ENCODE peak calls at places on chromosomes 1 and 21, in seven cellular contexts. One of them, this sample, is unnamed.

GRCh38 chr1:44553127-44553758 is 121.0 kb downstream of the TMEM53 start:
- DNase-seq in NCI-H1694: no peak
- DNase-seq in neuronal stem cell: no peak
- DNase-seq in AG20443: no peak
- DNase-seq in anterior cingulate cortex: no peak
- DNase-seq in mucosa of gallbladder: no peak
- DNase-seq in breast epithelium: no peak
- DNase-seq in this sample: no peak

GRCh38 chr1:78277253-78277652 is 213.5 kb upstream of the PTGFR start:
- DNase-seq in NCI-H1694: no peak
- DNase-seq in neuronal stem cell: no peak
- DNase-seq in AG20443: peak; percentile 73
- DNase-seq in anterior cingulate cortex: no peak
- DNase-seq in mucosa of gallbladder: no peak
- DNase-seq in breast epithelium: no peak
- DNase-seq in this sample: no peak

GRCh38 chr1:218674280-218674773 is 329.2 kb downstream of the TGFB2 start:
- DNase-seq in NCI-H1694: no peak
- DNase-seq in neuronal stem cell: peak; percentile 68
- DNase-seq in AG20443: peak; percentile 65
- DNase-seq in anterior cingulate cortex: no peak
- DNase-seq in mucosa of gallbladder: peak; percentile 14
- DNase-seq in breast epithelium: no peak
- DNase-seq in this sample: peak; percentile 15

GRCh38 chr1:90879281-90879680 is 142.6 kb downstream of the ZNF644 start:
- DNase-seq in NCI-H1694: no peak
- DNase-seq in neuronal stem cell: no peak
- DNase-seq in AG20443: no peak
- DNase-seq in anterior cingulate cortex: no peak
- DNase-seq in mucosa of gallbladder: no peak
- DNase-seq in breast epithelium: no peak
- DNase-seq in this sample: no peak

GRCh38 chr1:60151311-60151710 is 77.7 kb upstream of the C1orf87 start:
- DNase-seq in NCI-H1694: no peak
- DNase-seq in neuronal stem cell: no peak
- DNase-seq in AG20443: no peak
- DNase-seq in anterior cingulate cortex: no peak
- DNase-seq in mucosa of gallbladder: no peak
- DNase-seq in breast epithelium: no peak
- DNase-seq in this sample: no peak

GRCh38 chr1:235935506-235936224 is 69.0 kb upstream of the LYST start:
- DNase-seq in NCI-H1694: no peak
- DNase-seq in neuronal stem cell: no peak
- DNase-seq in AG20443: no peak
- DNase-seq in anterior cingulate cortex: no peak
- DNase-seq in mucosa of gallbladder: no peak
- DNase-seq in breast epithelium: peak; percentile 52
- DNase-seq in this sample: no peak

GRCh38 chr1:147676306-147677085 is 6.2 kb upstream of the ACP6 start:
- DNase-seq in NCI-H1694: no peak
- DNase-seq in neuronal stem cell: no peak
- DNase-seq in AG20443: peak; percentile 49
- DNase-seq in anterior cingulate cortex: no peak
- DNase-seq in mucosa of gallbladder: no peak
- DNase-seq in breast epithelium: no peak
- DNase-seq in this sample: no peak

GRCh38 chr1:170857955-170858354 is 77.4 kb upstream of the MROH9 start:
- DNase-seq in NCI-H1694: no peak
- DNase-seq in neuronal stem cell: peak; percentile 24
- DNase-seq in AG20443: no peak
- DNase-seq in anterior cingulate cortex: no peak
- DNase-seq in mucosa of gallbladder: no peak
- DNase-seq in breast epithelium: no peak
- DNase-seq in this sample: no peak

GRCh38 chr1:88302843-88303486 is 381.1 kb upstream of the PKN2 start:
- DNase-seq in NCI-H1694: peak; percentile 12
- DNase-seq in neuronal stem cell: no peak
- DNase-seq in AG20443: peak; percentile 51
- DNase-seq in anterior cingulate cortex: no peak
- DNase-seq in mucosa of gallbladder: peak; percentile 13
- DNase-seq in breast epithelium: no peak
- DNase-seq in this sample: peak; percentile 8

GRCh38 chr1:76075877-76076276 is 1.3 kb downstream of the ST6GALNAC3 start:
- DNase-seq in NCI-H1694: no peak
- DNase-seq in neuronal stem cell: no peak
- DNase-seq in AG20443: no peak
- DNase-seq in anterior cingulate cortex: no peak
- DNase-seq in mucosa of gallbladder: no peak
- DNase-seq in breast epithelium: no peak
- DNase-seq in this sample: no peak

GRCh38 chr1:221888218-221888617 is 146.3 kb upstream of the DUSP10 start:
- DNase-seq in NCI-H1694: no peak
- DNase-seq in neuronal stem cell: no peak
- DNase-seq in AG20443: no peak
- DNase-seq in anterior cingulate cortex: no peak
- DNase-seq in mucosa of gallbladder: no peak
- DNase-seq in breast epithelium: no peak
- DNase-seq in this sample: no peak

GRCh38 chr1:85444381-85444780 is 20.6 kb downstream of the DDAH1 start:
- DNase-seq in NCI-H1694: no peak
- DNase-seq in neuronal stem cell: no peak
- DNase-seq in AG20443: no peak
- DNase-seq in anterior cingulate cortex: no peak
- DNase-seq in mucosa of gallbladder: no peak
- DNase-seq in breast epithelium: no peak
- DNase-seq in this sample: no peak

GRCh38 chr21:38223893-38224540 is 32.8 kb upstream of the KCNJ15 start:
- DNase-seq in NCI-H1694: no peak
- DNase-seq in neuronal stem cell: peak; percentile 49
- DNase-seq in AG20443: no peak
- DNase-seq in anterior cingulate cortex: no peak
- DNase-seq in mucosa of gallbladder: no peak
- DNase-seq in breast epithelium: no peak
- DNase-seq in this sample: peak; percentile 20

GRCh38 chr21:38220270-38220737 is 36.5 kb upstream of the KCNJ15 start:
- DNase-seq in NCI-H1694: no peak
- DNase-seq in neuronal stem cell: no peak
- DNase-seq in AG20443: no peak
- DNase-seq in anterior cingulate cortex: no peak
- DNase-seq in mucosa of gallbladder: no peak
- DNase-seq in breast epithelium: no peak
- DNase-seq in this sample: no peak

GRCh38 chr1:1435094-1435903 is at the start of gene VWA1:
- DNase-seq in NCI-H1694: no peak
- DNase-seq in neuronal stem cell: no peak
- DNase-seq in AG20443: peak; percentile 97
- DNase-seq in anterior cingulate cortex: peak; percentile 70
- DNase-seq in mucosa of gallbladder: peak; percentile 65
- DNase-seq in breast epithelium: no peak
- DNase-seq in this sample: peak; percentile 85

GRCh38 chr1:30412241-30413110 is 310.9 kb downstream of the MATN1 start:
- DNase-seq in NCI-H1694: no peak
- DNase-seq in neuronal stem cell: no peak
- DNase-seq in AG20443: peak; percentile 49
- DNase-seq in anterior cingulate cortex: no peak
- DNase-seq in mucosa of gallbladder: no peak
- DNase-seq in breast epithelium: no peak
- DNase-seq in this sample: no peak

GRCh38 chr1:9653195-9653782 is 1.8 kb downstream of the PIK3CD start:
- DNase-seq in NCI-H1694: no peak
- DNase-seq in neuronal stem cell: no peak
- DNase-seq in AG20443: no peak
- DNase-seq in anterior cingulate cortex: no peak
- DNase-seq in mucosa of gallbladder: no peak
- DNase-seq in breast epithelium: no peak
- DNase-seq in this sample: no peak

GRCh38 chr21:35297665-35298064 is 248.6 kb upstream of the RUNX1 start:
- DNase-seq in NCI-H1694: no peak
- DNase-seq in neuronal stem cell: no peak
- DNase-seq in AG20443: no peak
- DNase-seq in anterior cingulate cortex: no peak
- DNase-seq in mucosa of gallbladder: no peak
- DNase-seq in breast epithelium: no peak
- DNase-seq in this sample: no peak

GRCh38 chr21:18041012-18041411 is 203.6 kb upstream of the CHODL start:
- DNase-seq in NCI-H1694: peak; percentile 66
- DNase-seq in neuronal stem cell: no peak
- DNase-seq in AG20443: no peak
- DNase-seq in anterior cingulate cortex: no peak
- DNase-seq in mucosa of gallbladder: no peak
- DNase-seq in breast epithelium: no peak
- DNase-seq in this sample: peak; percentile 7

GRCh38 chr1:58814251-58815068 is 30.6 kb upstream of the JUN start:
- DNase-seq in NCI-H1694: no peak
- DNase-seq in neuronal stem cell: peak; percentile 24
- DNase-seq in AG20443: no peak
- DNase-seq in anterior cingulate cortex: peak; percentile 3
- DNase-seq in mucosa of gallbladder: peak; percentile 65
- DNase-seq in breast epithelium: peak; percentile 59
- DNase-seq in this sample: peak; percentile 49

GRCh38 chr1:33183306-33183705 is 1.5 kb upstream of the TRIM62 start:
- DNase-seq in NCI-H1694: no peak
- DNase-seq in neuronal stem cell: no peak
- DNase-seq in AG20443: no peak
- DNase-seq in anterior cingulate cortex: no peak
- DNase-seq in mucosa of gallbladder: no peak
- DNase-seq in breast epithelium: peak; percentile 10
- DNase-seq in this sample: no peak

GRCh38 chr1:186002426-186002825 is 268.2 kb downstream of the HMCN1 start:
- DNase-seq in NCI-H1694: no peak
- DNase-seq in neuronal stem cell: no peak
- DNase-seq in AG20443: no peak
- DNase-seq in anterior cingulate cortex: no peak
- DNase-seq in mucosa of gallbladder: no peak
- DNase-seq in breast epithelium: no peak
- DNase-seq in this sample: no peak

GRCh38 chr1:67429011-67429527 is 1.1 kb downstream of the SERBP1 start:
- DNase-seq in NCI-H1694: no peak
- DNase-seq in neuronal stem cell: no peak
- DNase-seq in AG20443: peak; percentile 49
- DNase-seq in anterior cingulate cortex: no peak
- DNase-seq in mucosa of gallbladder: no peak
- DNase-seq in breast epithelium: no peak
- DNase-seq in this sample: peak; percentile 12